ENCODE peak calls at places on chromosomes 16 and 17, in six cellular contexts. One of them, this sample, is unnamed.

GRCh38 chr17:40038882-40039513 is 15.2 kb downstream of the MED24 start:
- DNase-seq in left colon: peak
- DNase-seq in cerebellum: peak
- DNase-seq in fibroblast of the conjunctiva: peak
- DNase-seq in neuronal stem cell: no peak
- DNase-seq in occipital lobe: no peak
- DNase-seq in this sample: peak

GRCh38 chr17:17824780-17825614 is 11.8 kb downstream of the SREBF1 start:
- DNase-seq in left colon: no peak
- DNase-seq in cerebellum: no peak
- DNase-seq in fibroblast of the conjunctiva: no peak
- DNase-seq in neuronal stem cell: no peak
- DNase-seq in occipital lobe: no peak
- DNase-seq in this sample: peak

GRCh38 chr16:75109732-75110243 is 6.8 kb downstream of the LDHD start:
- DNase-seq in left colon: peak
- DNase-seq in cerebellum: peak
- DNase-seq in fibroblast of the conjunctiva: no peak
- DNase-seq in neuronal stem cell: no peak
- DNase-seq in occipital lobe: no peak
- DNase-seq in this sample: peak

GRCh38 chr17:8117980-8118768 is at the start of gene ALOXE3:
- DNase-seq in left colon: no peak
- DNase-seq in cerebellum: peak
- DNase-seq in fibroblast of the conjunctiva: no peak
- DNase-seq in neuronal stem cell: peak
- DNase-seq in occipital lobe: no peak
- DNase-seq in this sample: peak

GRCh38 chr17:74759243-74759801 is 10.9 kb downstream of the NHERF1 start:
- DNase-seq in left colon: no peak
- DNase-seq in cerebellum: no peak
- DNase-seq in fibroblast of the conjunctiva: no peak
- DNase-seq in neuronal stem cell: no peak
- DNase-seq in occipital lobe: no peak
- DNase-seq in this sample: no peak

GRCh38 chr16:11177578-11178130 is 78.3 kb downstream of the SOCS1 start:
- DNase-seq in left colon: no peak
- DNase-seq in cerebellum: no peak
- DNase-seq in fibroblast of the conjunctiva: no peak
- DNase-seq in neuronal stem cell: no peak
- DNase-seq in occipital lobe: no peak
- DNase-seq in this sample: no peak

GRCh38 chr16:73058221-73058615 is 10.3 kb upstream of the ZFHX3 start:
- DNase-seq in left colon: no peak
- DNase-seq in cerebellum: no peak
- DNase-seq in fibroblast of the conjunctiva: no peak
- DNase-seq in neuronal stem cell: peak
- DNase-seq in occipital lobe: no peak
- DNase-seq in this sample: peak

GRCh38 chr17:80474933-80475915 is 1.2 kb downstream of the NPTX1 start:
- DNase-seq in left colon: no peak
- DNase-seq in cerebellum: no peak
- DNase-seq in fibroblast of the conjunctiva: no peak
- DNase-seq in neuronal stem cell: no peak
- DNase-seq in occipital lobe: no peak
- DNase-seq in this sample: no peak

GRCh38 chr17:41989702-41990419 is 23.3 kb downstream of the CNP start:
- DNase-seq in left colon: peak
- DNase-seq in cerebellum: no peak
- DNase-seq in fibroblast of the conjunctiva: no peak
- DNase-seq in neuronal stem cell: no peak
- DNase-seq in occipital lobe: no peak
- DNase-seq in this sample: no peak

GRCh38 chr17:33039874-33040273 is 48.2 kb downstream of the SPACA3 start:
- DNase-seq in left colon: no peak
- DNase-seq in cerebellum: no peak
- DNase-seq in fibroblast of the conjunctiva: peak
- DNase-seq in neuronal stem cell: no peak
- DNase-seq in occipital lobe: no peak
- DNase-seq in this sample: peak

GRCh38 chr17:79065105-79065670 is 9.4 kb upstream of the ENGASE start:
- DNase-seq in left colon: no peak
- DNase-seq in cerebellum: peak
- DNase-seq in fibroblast of the conjunctiva: peak
- DNase-seq in neuronal stem cell: no peak
- DNase-seq in occipital lobe: no peak
- DNase-seq in this sample: no peak

GRCh38 chr17:35612924-35613521 is 25.9 kb downstream of the AP2B1 start:
- DNase-seq in left colon: no peak
- DNase-seq in cerebellum: peak
- DNase-seq in fibroblast of the conjunctiva: peak
- DNase-seq in neuronal stem cell: peak
- DNase-seq in occipital lobe: no peak
- DNase-seq in this sample: peak

GRCh38 chr16:10616744-10617640 is 36.6 kb upstream of the EMP2 start:
- DNase-seq in left colon: peak
- DNase-seq in cerebellum: no peak
- DNase-seq in fibroblast of the conjunctiva: peak
- DNase-seq in neuronal stem cell: no peak
- DNase-seq in occipital lobe: no peak
- DNase-seq in this sample: peak

GRCh38 chr17:66715745-66716156 is 119.2 kb upstream of the CACNG5 start:
- DNase-seq in left colon: no peak
- DNase-seq in cerebellum: peak
- DNase-seq in fibroblast of the conjunctiva: peak
- DNase-seq in neuronal stem cell: peak
- DNase-seq in occipital lobe: no peak
- DNase-seq in this sample: no peak

GRCh38 chr17:10062757-10063385 is 135.5 kb downstream of the GAS7 start:
- DNase-seq in left colon: no peak
- DNase-seq in cerebellum: no peak
- DNase-seq in fibroblast of the conjunctiva: no peak
- DNase-seq in neuronal stem cell: no peak
- DNase-seq in occipital lobe: no peak
- DNase-seq in this sample: no peak

GRCh38 chr16:65548470-65548869 is 426.6 kb upstream of the CDH11 start:
- DNase-seq in left colon: no peak
- DNase-seq in cerebellum: no peak
- DNase-seq in fibroblast of the conjunctiva: no peak
- DNase-seq in neuronal stem cell: no peak
- DNase-seq in occipital lobe: no peak
- DNase-seq in this sample: no peak